ENCODE peak calls at places on chromosomes 3 and 15, in four cellular contexts. Q is IMR-90, I is K562, X is endothelial cell of umbilical vein. E is an unnamed sample. For H3K9me1, the result is how much of the 10 kb centered on the place peaks cover.

GRCh38 chr15:69305204-69305931 is 6.7 kb downstream of the PAQR5 start:
- DNase-seq in Q (peak), I (peak), X (peak), E (no peak)

GRCh38 chr3:156493887-156494286 is 61.0 kb downstream of the SSR3 start:
- DNase-seq in Q (no peak), I (no peak), X (no peak), E (no peak)

GRCh38 chr3:33940149-33940548 is 141.7 kb downstream of the PDCD6IP start:
- DNase-seq in Q (peak), I (no peak), X (no peak), E (peak)

GRCh38 chr15:40357723-40358491 is at the start of gene DISP2:
- DNase-seq in Q (peak), I (peak), X (peak), E (no peak)

GRCh38 chr3:142445816-142446254 is 2.0 kb downstream of the XRN1 start:
- DNase-seq in Q (peak), I (no peak), X (peak), E (no peak)

GRCh38 chr15:63870043-63870394 is 36.3 kb upstream of the HERC1 start:
- DNase-seq in Q (no peak), I (no peak), X (no peak), E (no peak)

GRCh38 chr15:75723847-75724660 is 11.4 kb upstream of the CSPG4 start:
- DNase-seq in Q (peak), I (peak), X (peak), E (peak)

GRCh38 chr3:114241259-114241658 is 3.9 kb upstream of the ZNF80 start:
- DNase-seq in Q (no peak), I (peak), X (no peak), E (no peak)

GRCh38 chr15:63274427-63274826 is 3.0 kb upstream of the APH1B start:
- DNase-seq in Q (no peak), I (no peak), X (no peak), E (no peak)

GRCh38 chr15:93349146-93349545 is 260.1 kb upstream of the RGMA start:
- DNase-seq in Q (no peak), I (no peak), X (no peak), E (no peak)

DNA sequence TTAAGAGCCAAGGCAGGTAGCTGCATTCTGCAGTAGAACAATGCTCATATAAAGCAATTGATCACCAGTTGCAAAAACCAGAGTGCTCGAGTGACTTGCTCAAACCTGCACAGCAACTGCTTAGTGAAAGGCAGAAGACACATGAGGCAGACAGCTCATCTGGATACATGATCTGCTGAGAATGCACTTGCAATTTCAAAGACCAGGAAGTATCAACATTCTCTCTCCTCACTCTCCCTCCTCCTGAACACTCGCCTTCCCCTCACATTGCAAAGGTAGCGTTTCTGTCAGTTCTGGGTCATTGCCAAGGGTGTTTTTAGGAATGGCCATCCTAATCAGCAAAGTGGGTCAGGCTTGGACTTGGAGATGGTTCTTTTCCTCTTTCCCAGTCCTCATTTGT is 61.0 kb downstream of the BFSP2 start:
- DNase-seq in Q (peak), I (no peak), X (no peak), E (peak)
- H3K4me2 ChIP-seq in Q (no peak), I (no peak), X (no peak), E (peak)

GRCh38 chr3:14536837-14537589 is 3.1 kb downstream of the GRIP2 start:
- DNase-seq in Q (no peak), I (no peak), X (no peak), E (no peak)

GRCh38 chr3:14538451-14539088 is 1.6 kb downstream of the GRIP2 start:
- DNase-seq in Q (no peak), I (no peak), X (no peak), E (no peak)

GRCh38 chr3:14539384-14540208 is 546 bp downstream of the GRIP2 start:
- DNase-seq in Q (no peak), I (no peak), X (no peak), E (no peak)

GRCh38 chr3:14536055-14536815 is 3.9 kb downstream of the GRIP2 start:
- DNase-seq in Q (no peak), I (no peak), X (no peak), E (no peak)

GRCh38 chr3:14537590-14538450 is 2.3 kb downstream of the GRIP2 start:
- DNase-seq in Q (no peak), I (peak), X (no peak), E (no peak)
- H3K9me1 ChIP-seq in Q (under half), I (under half), X (under half), E (under half)

GRCh38 chr3:25572919-25573385 is 91.8 kb downstream of the TOP2B start:
- DNase-seq in Q (peak), I (no peak), X (no peak), E (no peak)
- H3K4me2 ChIP-seq in Q (peak), I (no peak), X (no peak), E (no peak)

DNA sequence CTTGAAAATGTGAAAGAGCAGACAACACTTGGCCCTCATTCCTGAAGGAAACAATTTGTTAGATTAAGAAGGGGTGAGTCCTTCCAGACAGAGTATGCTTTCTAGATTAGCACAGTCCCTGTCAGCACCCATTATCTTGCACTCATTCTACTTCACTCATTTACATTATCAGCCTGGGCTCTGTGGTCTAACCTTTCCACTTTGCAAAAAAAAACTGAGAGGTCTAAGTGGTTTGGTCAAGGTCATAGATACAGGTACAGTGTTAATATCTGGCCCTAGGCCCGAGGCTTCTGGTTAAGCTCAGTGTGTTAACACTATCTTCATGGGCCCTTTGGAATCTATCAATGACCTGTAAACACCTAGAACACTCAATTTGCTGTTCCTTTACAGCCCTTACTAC is 123.4 kb upstream of the LRRN1 start:
- DNase-seq in Q (no peak), I (no peak), X (no peak), E (no peak)
- H3K9me1 ChIP-seq in Q (under half), I (under half), X (under half), E (under half)

E was measured in keratinocyte.